ENCODE peak calls at places on chromosomes 12 and 14, in seven cellular contexts. One of them, this sample, is unnamed. For H3K4me1, the result is how much of the 10 kb centered on the place peaks cover.

GRCh38 chr12:74689071-74689655 is 151.5 kb downstream of the ATXN7L3B start:
- DNase-seq in GM12878: no peak
- DNase-seq in HCT116: peak
- DNase-seq in HepG2: peak
- DNase-seq in H1: no peak
- DNase-seq in SK-N-SH: peak
- DNase-seq in K562: peak
- DNase-seq in this sample: peak

GRCh38 chr12:60231301-60231700 is 635.5 kb downstream of the SLC16A7 start:
- DNase-seq in HepG2: no peak
- DNase-seq in SK-N-SH: no peak
- DNase-seq in H1: no peak
- DNase-seq in K562: no peak
- DNase-seq in GM12878: no peak
- DNase-seq in HCT116: no peak
- DNase-seq in this sample: no peak

GRCh38 chr12:99277566-99277965 is 370.0 kb upstream of the GARIN6 start:
- DNase-seq in K562: no peak
- DNase-seq in H1: no peak
- DNase-seq in SK-N-SH: no peak
- DNase-seq in GM12878: no peak
- DNase-seq in HCT116: no peak
- DNase-seq in HepG2: no peak
- DNase-seq in this sample: no peak

GRCh38 chr14:91897121-91897701 is 29.9 kb upstream of the TC2N start:
- DNase-seq in HCT116: no peak
- DNase-seq in K562: no peak
- DNase-seq in HepG2: no peak
- DNase-seq in H1: no peak
- DNase-seq in SK-N-SH: no peak
- DNase-seq in GM12878: no peak
- DNase-seq in this sample: no peak

GRCh38 chr12:124655317-124656213 is 88.2 kb upstream of the NCOR2 start:
- DNase-seq in H1: peak
- DNase-seq in HepG2: no peak
- DNase-seq in GM12878: no peak
- DNase-seq in HCT116: no peak
- DNase-seq in K562: no peak
- DNase-seq in SK-N-SH: peak
- DNase-seq in this sample: no peak

GRCh38 chr14:53462931-53463778 is 310.0 kb upstream of the DDHD1 start:
- DNase-seq in K562: no peak
- DNase-seq in GM12878: no peak
- DNase-seq in SK-N-SH: no peak
- DNase-seq in HepG2: peak
- DNase-seq in HCT116: peak
- DNase-seq in H1: no peak
- DNase-seq in this sample: no peak

GRCh38 chr14:89881839-89882238 is 72.7 kb downstream of the EFCAB11 start:
- DNase-seq in SK-N-SH: no peak
- DNase-seq in GM12878: no peak
- DNase-seq in K562: no peak
- DNase-seq in H1: no peak
- DNase-seq in HepG2: no peak
- DNase-seq in HCT116: no peak
- DNase-seq in this sample: no peak

GRCh38 chr12:102479099-102479887 is 1.1 kb downstream of the IGF1 start:
- DNase-seq in HCT116: no peak
- DNase-seq in GM12878: peak
- DNase-seq in K562: peak
- DNase-seq in SK-N-SH: no peak
- DNase-seq in HepG2: no peak
- DNase-seq in H1: no peak
- DNase-seq in this sample: no peak

GRCh38 chr12:131004166-131004565 is 50.5 kb downstream of the ADGRD1 start:
- DNase-seq in SK-N-SH: no peak
- DNase-seq in H1: no peak
- DNase-seq in GM12878: no peak
- DNase-seq in HepG2: no peak
- DNase-seq in K562: no peak
- DNase-seq in HCT116: no peak
- DNase-seq in this sample: no peak

GRCh38 chr12:116996648-116997047 is 85.9 kb downstream of the FBXW8 start:
- DNase-seq in K562: no peak
- DNase-seq in HepG2: no peak
- DNase-seq in SK-N-SH: peak
- DNase-seq in H1: no peak
- DNase-seq in HCT116: no peak
- DNase-seq in GM12878: no peak
- DNase-seq in this sample: no peak

GRCh38 chr14:23657959-23658470 is 21.9 kb downstream of the DHRS2 start:
- DNase-seq in SK-N-SH: no peak
- DNase-seq in HepG2: no peak
- DNase-seq in H1: no peak
- DNase-seq in GM12878: no peak
- DNase-seq in K562: no peak
- DNase-seq in HCT116: no peak
- DNase-seq in this sample: no peak

GRCh38 chr14:22973217-22974032 is 8.9 kb downstream of the AJUBA start:
- DNase-seq in H1: no peak
- DNase-seq in HCT116: no peak
- DNase-seq in HepG2: peak
- DNase-seq in SK-N-SH: peak
- DNase-seq in K562: peak
- DNase-seq in GM12878: no peak
- DNase-seq in this sample: no peak

GRCh38 chr14:99904506-99904905 is 111.3 kb downstream of the EML1 start:
- DNase-seq in HCT116: no peak
- DNase-seq in SK-N-SH: no peak
- DNase-seq in HepG2: peak
- DNase-seq in H1: no peak
- DNase-seq in GM12878: no peak
- DNase-seq in K562: no peak
- DNase-seq in this sample: no peak

GRCh38 chr12:96190403-96191170 is 3.6 kb upstream of the ELK3 start:
- DNase-seq in HepG2: peak
- DNase-seq in H1: no peak
- DNase-seq in SK-N-SH: no peak
- DNase-seq in GM12878: no peak
- DNase-seq in K562: no peak
- DNase-seq in HCT116: no peak
- DNase-seq in this sample: no peak

GRCh38 chr14:51860164-51860835 is at the start of gene GNG2:
- DNase-seq in H1: no peak
- DNase-seq in GM12878: peak
- DNase-seq in K562: peak
- DNase-seq in HCT116: no peak
- DNase-seq in SK-N-SH: peak
- DNase-seq in HepG2: no peak
- DNase-seq in this sample: no peak

GRCh38 chr14:51860836-51861583 is 598 bp downstream of the GNG2 start:
- DNase-seq in SK-N-SH: peak
- DNase-seq in HCT116: no peak
- DNase-seq in K562: no peak
- DNase-seq in GM12878: no peak
- DNase-seq in H1: no peak
- DNase-seq in HepG2: no peak
- DNase-seq in this sample: no peak

GRCh38 chr14:51856897-51857296 is 3.5 kb upstream of the GNG2 start:
- DNase-seq in K562: no peak
- DNase-seq in SK-N-SH: no peak
- DNase-seq in GM12878: no peak
- DNase-seq in HepG2: no peak
- DNase-seq in H1: no peak
- DNase-seq in HCT116: no peak
- DNase-seq in this sample: no peak

GRCh38 chr14:51862171-51862838 is 1.9 kb downstream of the GNG2 start:
- DNase-seq in HepG2: no peak
- DNase-seq in HCT116: no peak
- DNase-seq in GM12878: no peak
- DNase-seq in K562: no peak
- DNase-seq in SK-N-SH: no peak
- DNase-seq in H1: no peak
- DNase-seq in this sample: no peak

DNA sequence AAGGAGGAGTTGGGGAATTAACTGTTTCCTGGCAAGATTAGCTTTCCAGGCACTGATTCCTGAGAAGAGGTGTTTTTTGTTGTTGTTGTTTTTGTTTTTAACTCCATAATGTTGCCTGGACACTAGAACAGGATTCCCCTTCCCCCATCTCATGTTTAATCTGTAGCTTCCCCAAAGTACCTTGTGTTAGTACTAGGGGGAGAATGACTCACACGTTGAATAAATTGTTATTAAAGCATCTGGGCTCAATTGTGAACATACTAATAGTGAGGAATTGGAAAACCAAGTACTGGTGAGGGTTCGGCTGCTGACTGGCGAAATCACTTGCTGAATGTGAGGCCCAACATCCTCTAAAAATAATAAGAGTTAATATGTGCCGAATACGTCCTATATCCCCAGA is 1.3 kb upstream of the GNG2 start:
- DNase-seq in K562: no peak
- DNase-seq in HepG2: no peak
- DNase-seq in SK-N-SH: no peak
- DNase-seq in HCT116: no peak
- DNase-seq in H1: no peak
- DNase-seq in GM12878: no peak
- DNase-seq in this sample: no peak
- H3K27ac ChIP-seq in K562: no peak
- H3K27ac ChIP-seq in HepG2: no peak
- H3K27ac ChIP-seq in SK-N-SH: no peak
- H3K27ac ChIP-seq in HCT116: no peak
- H3K27ac ChIP-seq in H1: no peak
- H3K27ac ChIP-seq in GM12878: no peak
- H3K27ac ChIP-seq in this sample: no peak

DNA sequence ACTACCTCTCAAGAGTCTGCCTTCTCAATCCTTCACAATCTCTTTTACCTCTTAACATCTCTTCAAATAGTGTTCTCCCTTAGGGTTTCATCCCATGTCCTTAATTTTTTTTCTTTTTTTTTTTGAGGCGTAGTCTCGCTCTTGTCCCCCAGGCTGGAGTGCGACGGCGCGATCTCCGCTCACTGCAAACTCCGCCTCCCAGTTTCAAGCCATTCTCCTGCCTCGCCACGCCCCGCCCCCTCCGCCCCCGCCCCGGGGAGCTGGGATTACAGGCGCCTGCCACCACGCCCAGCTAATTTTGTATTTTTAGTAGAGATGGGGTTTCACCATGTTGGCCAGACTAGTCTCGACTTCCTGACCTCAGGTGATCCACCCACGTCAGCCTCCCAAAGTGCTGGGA is 7.0 kb upstream of the BCAT1 start:
- DNase-seq in HepG2: no peak
- DNase-seq in HCT116: no peak
- DNase-seq in K562: peak
- DNase-seq in GM12878: no peak
- DNase-seq in H1: no peak
- DNase-seq in SK-N-SH: no peak
- DNase-seq in this sample: no peak
- TF ChIP-seq SIN3A in HepG2: no peak
- TF ChIP-seq SIN3A in HCT116: no peak
- TF ChIP-seq SIN3A in K562: no peak
- TF ChIP-seq SIN3A in GM12878: no peak
- TF ChIP-seq SIN3A in H1: no peak
- TF ChIP-seq SIN3A in SK-N-SH: no peak
- TF ChIP-seq SIN3A in this sample: no peak

GRCh38 chr12:53205747-53206146 is 1.3 kb downstream of the ITGB7 start:
- DNase-seq in SK-N-SH: no peak
- DNase-seq in HepG2: no peak
- DNase-seq in GM12878: peak
- DNase-seq in K562: peak
- DNase-seq in H1: no peak
- DNase-seq in HCT116: no peak
- DNase-seq in this sample: no peak
- H3K4me1 ChIP-seq in SK-N-SH: under half
- H3K4me1 ChIP-seq in HepG2: under half
- H3K4me1 ChIP-seq in GM12878: half or more
- H3K4me1 ChIP-seq in K562: under half
- H3K4me1 ChIP-seq in H1: under half
- H3K4me1 ChIP-seq in HCT116: under half
- H3K4me1 ChIP-seq in this sample: under half

GRCh38 chr12:58905422-58905821 is 14.9 kb downstream of the LRIG3 start:
- DNase-seq in SK-N-SH: no peak
- DNase-seq in H1: no peak
- DNase-seq in K562: no peak
- DNase-seq in HepG2: no peak
- DNase-seq in GM12878: no peak
- DNase-seq in HCT116: no peak
- DNase-seq in this sample: no peak
- H3K27ac ChIP-seq in SK-N-SH: no peak
- H3K27ac ChIP-seq in H1: no peak
- H3K27ac ChIP-seq in K562: no peak
- H3K27ac ChIP-seq in HepG2: no peak
- H3K27ac ChIP-seq in GM12878: no peak
- H3K27ac ChIP-seq in HCT116: no peak
- H3K27ac ChIP-seq in this sample: no peak

GRCh38 chr14:71554959-71555612 is 377.1 kb upstream of the RGS6 start:
- DNase-seq in SK-N-SH: no peak
- DNase-seq in GM12878: peak
- DNase-seq in HepG2: no peak
- DNase-seq in K562: no peak
- DNase-seq in HCT116: no peak
- DNase-seq in H1: no peak
- DNase-seq in this sample: no peak
- TF ChIP-seq SIN3A in SK-N-SH: no peak
- TF ChIP-seq SIN3A in GM12878: no peak
- TF ChIP-seq SIN3A in HepG2: no peak
- TF ChIP-seq SIN3A in K562: no peak
- TF ChIP-seq SIN3A in HCT116: no peak
- TF ChIP-seq SIN3A in H1: no peak
- TF ChIP-seq SIN3A in this sample: no peak

GRCh38 chr12:92034083-92034482 is 111.6 kb downstream of the BTG1 start:
- DNase-seq in HepG2: no peak
- DNase-seq in H1: no peak
- DNase-seq in K562: no peak
- DNase-seq in GM12878: no peak
- DNase-seq in SK-N-SH: no peak
- DNase-seq in HCT116: no peak
- DNase-seq in this sample: no peak
- H3K4me1 ChIP-seq in HepG2: under half
- H3K4me1 ChIP-seq in H1: under half
- H3K4me1 ChIP-seq in K562: under half
- H3K4me1 ChIP-seq in GM12878: under half
- H3K4me1 ChIP-seq in SK-N-SH: under half
- H3K4me1 ChIP-seq in HCT116: under half
- H3K4me1 ChIP-seq in this sample: under half